ENCODE peak calls at places on chromosomes 12 and 14, in nine cellular contexts. K is SK-N-SH, S is upper lobe of left lung, F is A549, C is ovary, N is stomach, A is transverse colon, R is HepG2, V is suprapubic skin. Q is an unnamed sample.

GRCh38 chr14:90489916-90490726 is 93.3 kb downstream of the CALM1 start:
- DNase-seq in A (no peak), N (no peak), S (no peak), C (no peak), R (no peak), F (no peak), K (peak; percentile 47), V (no peak), Q (no peak)

GRCh38 chr12:14284189-14284722 is 81.2 kb upstream of the ATF7IP start:
- DNase-seq in A (no peak), N (no peak), K (no peak), V (no peak), R (no peak), S (no peak), F (no peak), C (peak; percentile 80), Q (no peak)

GRCh38 chr14:23089498-23090253 is 5.3 kb downstream of the ACIN1 start:
- DNase-seq in K (no peak), A (no peak), S (no peak), R (no peak), V (no peak), F (no peak), N (no peak), C (no peak), Q (no peak)

GRCh38 chr12:133061954-133062353 is 18.8 kb upstream of the ZNF140 start:
- DNase-seq in A (no peak), K (no peak), V (no peak), S (no peak), N (no peak), R (no peak), F (no peak), C (no peak), Q (no peak)

GRCh38 chr12:119802472-119802871 is 74.6 kb downstream of the CIT start:
- DNase-seq in K (no peak), F (no peak), A (peak; percentile 15), N (no peak), C (no peak), S (no peak), R (no peak), V (peak; percentile 73), Q (no peak)

GRCh38 chr12:22543246-22544037 is 900 bp downstream of the C2CD5 start:
- DNase-seq in N (peak; percentile 58), A (peak; percentile 82), F (no peak), V (no peak), K (no peak), S (peak; percentile 90), C (no peak), R (peak; percentile 27), Q (no peak)

GRCh38 chr14:61562321-61563161 is 132.8 kb upstream of the HIF1A start:
- DNase-seq in F (peak; percentile 95), V (no peak), C (no peak), N (no peak), R (peak; percentile 90), A (no peak), S (no peak), K (no peak), Q (no peak)

GRCh38 chr14:86057018-86057667 is 527.2 kb downstream of the FLRT2 start:
- DNase-seq in A (no peak), S (no peak), N (no peak), C (peak; percentile 23), F (no peak), K (peak; percentile 3), R (peak; percentile 6), V (no peak), Q (no peak)

GRCh38 chr12:41904041-41904440 is 240.6 kb downstream of the GXYLT1 start:
- DNase-seq in N (no peak), F (no peak), A (no peak), V (no peak), S (no peak), K (no peak), C (no peak), R (no peak), Q (no peak)

GRCh38 chr14:106276326-106277267 is 750.2 kb downstream of the TMEM121 start:
- DNase-seq in C (no peak), V (no peak), F (no peak), A (no peak), R (no peak), S (no peak), N (no peak), K (no peak), Q (no peak)

GRCh38 chr12:52087961-52088820 is 8.7 kb downstream of the SMIM41 start:
- DNase-seq in C (no peak), F (no peak), K (peak; percentile 14), N (no peak), R (no peak), V (no peak), S (peak; percentile 31), A (no peak), Q (no peak)

GRCh38 chr14:100486025-100486828 is 101.0 kb downstream of the BEGAIN start:
- DNase-seq in F (peak; percentile 53), K (peak; percentile 74), C (peak; percentile 85), R (peak; percentile 43), S (peak; percentile 41), N (peak; percentile 45), V (no peak), A (peak; percentile 34), Q (peak; percentile 91)

GRCh38 chr12:89789862-89790261 is 81.2 kb upstream of the ATP2B1 start:
- DNase-seq in S (no peak), R (no peak), K (no peak), F (no peak), A (no peak), N (no peak), V (no peak), C (no peak), Q (no peak)

GRCh38 chr14:101191882-101192660 is 288.5 kb upstream of the RTL1 start:
- DNase-seq in N (peak; percentile 15), C (no peak), V (no peak), S (no peak), R (no peak), F (no peak), A (no peak), K (no peak), Q (peak; percentile 90)

GRCh38 chr12:100476013-100476751 is 2.5 kb downstream of the NR1H4 start:
- DNase-seq in R (peak; percentile 78), V (no peak), K (no peak), N (no peak), C (no peak), A (no peak), F (no peak), S (no peak), Q (no peak)

GRCh38 chr14:72518809-72519377 is 375.0 kb downstream of the DPF3 start:
- DNase-seq in N (no peak), V (no peak), C (no peak), F (no peak), S (no peak), R (no peak), K (no peak), A (no peak), Q (no peak)

GRCh38 chr14:56810850-56811595 is 744 bp upstream of the OTX2 start:
- DNase-seq in R (no peak), N (no peak), K (no peak), A (no peak), S (peak; percentile 36), C (no peak), F (no peak), V (no peak), Q (no peak)

GRCh38 chr14:31357279-31357678 is 63.1 kb downstream of the HEATR5A start:
- DNase-seq in V (no peak), A (no peak), N (no peak), F (no peak), S (no peak), R (no peak), K (no peak), C (no peak), Q (no peak)

DNA sequence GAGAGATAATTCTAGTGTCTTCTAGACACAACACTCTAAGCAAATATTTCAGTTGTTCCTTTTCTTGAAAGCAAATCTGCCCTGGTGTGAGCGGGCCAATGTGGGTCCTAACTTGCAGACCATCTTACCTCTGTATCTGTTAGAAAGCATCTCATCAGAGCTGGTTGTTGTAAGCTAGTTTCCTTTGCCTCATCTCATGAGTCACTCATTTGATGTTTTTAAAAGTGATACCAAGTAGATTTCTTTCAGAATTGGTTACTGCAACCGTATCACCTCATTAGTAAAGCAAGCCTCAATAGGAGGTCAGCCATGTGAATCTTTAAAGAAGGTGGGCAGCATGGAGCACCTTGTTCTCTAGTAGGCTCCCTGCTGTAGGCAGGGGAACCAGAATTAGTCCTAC is 78.6 kb downstream of the DAAM1 start:
- DNase-seq in V (no peak), F (no peak), C (no peak), K (no peak), A (no peak), S (no peak), R (no peak), N (no peak), Q (no peak)
- TF ChIP-seq EP300 in V (no peak), F (no peak), C (no peak), K (no peak), A (no peak), S (no peak), R (no peak), N (no peak), Q (no peak)

GRCh38 chr12:25811656-25812126 is 146.8 kb upstream of the RASSF8 start:
- DNase-seq in C (no peak), R (no peak), V (no peak), F (peak; percentile 13), S (no peak), N (no peak), A (no peak), K (no peak), Q (no peak)

GRCh38 chr12:25801621-25802243 is 156.8 kb upstream of the RASSF8 start:
- DNase-seq in C (no peak), S (no peak), V (no peak), A (no peak), N (no peak), K (no peak), F (no peak), R (no peak), Q (no peak)

GRCh38 chr12:25810683-25811082 is 147.8 kb upstream of the RASSF8 start:
- DNase-seq in N (no peak), V (no peak), R (no peak), A (no peak), C (no peak), K (no peak), S (no peak), F (no peak), Q (no peak)

GRCh38 chr12:25808604-25809003 is 149.9 kb upstream of the RASSF8 start:
- DNase-seq in C (no peak), R (no peak), F (no peak), V (no peak), S (no peak), K (no peak), A (no peak), N (no peak), Q (no peak)

GRCh38 chr12:25806271-25806670 is 152.2 kb upstream of the RASSF8 start:
- DNase-seq in R (no peak), C (no peak), S (no peak), F (no peak), N (no peak), V (no peak), K (no peak), A (no peak), Q (peak; percentile 60)
- TF ChIP-seq EP300 in R (no peak), C (no peak), S (no peak), F (no peak), N (no peak), V (no peak), K (no peak), A (no peak), Q (no peak)

GRCh38 chr12:51067771-51068170 is 15.6 kb downstream of the CSRNP2 start:
- DNase-seq in V (no peak), A (no peak), S (no peak), F (no peak), C (no peak), N (no peak), K (no peak), R (no peak), Q (no peak)
- TF ChIP-seq EP300 in V (no peak), A (no peak), S (no peak), F (no peak), C (no peak), N (no peak), K (no peak), R (no peak), Q (no peak)

GRCh38 chr12:93115198-93115601 is 186.1 kb upstream of the EEA1 start:
- DNase-seq in R (no peak), N (no peak), A (no peak), F (no peak), S (no peak), V (no peak), C (no peak), K (peak; percentile 20), Q (no peak)
- TF ChIP-seq EP300 in R (no peak), N (no peak), A (no peak), F (no peak), S (no peak), V (no peak), C (no peak), K (no peak), Q (no peak)